ENCODE peak calls at places on chromosomes 16 and 17, in eight cellular contexts. C, B, S, I, H, K, V and J are unnamed samples.

GRCh38 chr17:38896373-38896954 is 26.6 kb downstream of the LASP1 start:
- DNase-seq in H (no peak), I (no peak), C (no peak), B (no peak), K (no peak), V (no peak), S (peak; percentile 78), J (peak; percentile 28)

GRCh38 chr16:20614201-20615141 is 38.3 kb upstream of the ACSM2B start:
- DNase-seq in S (no peak), K (no peak), C (no peak), B (no peak), I (no peak), V (no peak), H (no peak), J (no peak)

GRCh38 chr17:57107498-57108101 is 22.6 kb downstream of the AKAP1 start:
- DNase-seq in H (no peak), B (peak; percentile 80), I (no peak), K (no peak), S (no peak), V (no peak), C (no peak), J (peak; percentile 57)

GRCh38 chr17:16923097-16923903 is 48.6 kb downstream of the TNFRSF13B start:
- DNase-seq in S (peak; percentile 65), K (no peak), V (no peak), B (no peak), I (no peak), H (no peak), C (no peak), J (no peak)

GRCh38 chr16:85490407-85490806 is 122.7 kb upstream of the GSE1 start:
- DNase-seq in C (no peak), B (no peak), I (no peak), K (no peak), H (no peak), S (no peak), V (no peak), J (no peak)

GRCh38 chr16:18948372-18949020 is 22.3 kb upstream of the SMG1 start:
- DNase-seq in H (no peak), C (no peak), S (no peak), B (no peak), I (no peak), K (no peak), V (no peak), J (no peak)

GRCh38 chr16:83981799-83982198 is 13.8 kb downstream of the NECAB2 start:
- DNase-seq in B (no peak), V (no peak), K (no peak), H (no peak), S (no peak), C (no peak), I (no peak), J (no peak)

GRCh38 chr17:45127209-45127582 is 5.1 kb downstream of the PLCD3 start:
- DNase-seq in H (no peak), S (no peak), K (no peak), C (no peak), I (no peak), V (no peak), B (peak; percentile 72), J (no peak)

GRCh38 chr17:39643271-39643670 is 6.3 kb downstream of the STARD3 start:
- DNase-seq in B (no peak), I (no peak), S (no peak), H (no peak), K (no peak), C (no peak), V (no peak), J (peak; percentile 44)

GRCh38 chr17:65183736-65184135 is 46.6 kb downstream of the RGS9 start:
- DNase-seq in H (no peak), I (no peak), C (no peak), K (no peak), B (no peak), V (no peak), S (no peak), J (no peak)

GRCh38 chr16:66416981-66417700 is 10.0 kb upstream of the BEAN1 start:
- DNase-seq in C (no peak), H (peak; percentile 70), K (no peak), B (peak; percentile 12), I (no peak), S (no peak), V (no peak), J (peak; percentile 27)

GRCh38 chr17:33013596-33014375 is 22.1 kb downstream of the SPACA3 start:
- DNase-seq in V (no peak), C (no peak), B (no peak), S (no peak), I (no peak), K (no peak), H (no peak), J (no peak)

GRCh38 chr16:27781195-27781524 is 231.2 kb downstream of the KATNIP start:
- DNase-seq in K (no peak), C (no peak), H (no peak), S (peak; percentile 58), V (no peak), B (no peak), I (no peak), J (no peak)

GRCh38 chr17:20211246-20211645 is 202.1 kb downstream of the SPECC1 start:
- DNase-seq in K (no peak), S (no peak), V (no peak), C (no peak), H (no peak), B (peak; percentile 10), I (no peak), J (no peak)

GRCh38 chr16:50302472-50303005 is 36.2 kb downstream of the ADCY7 start:
- DNase-seq in C (no peak), K (no peak), B (no peak), V (no peak), S (no peak), I (no peak), H (no peak), J (peak; percentile 30)

GRCh38 chr16:79721186-79721745 is 120.7 kb upstream of the MAF start:
- DNase-seq in C (no peak), I (no peak), K (no peak), H (no peak), S (no peak), V (no peak), B (peak; percentile 43), J (no peak)

GRCh38 chr17:5226940-5227878 is 7.5 kb downstream of the SCIMP start:
- DNase-seq in H (no peak), B (no peak), S (peak; percentile 87), V (no peak), I (no peak), C (peak; percentile 89), K (no peak), J (no peak)

GRCh38 chr17:37483311-37484039 is 6.2 kb upstream of the DUSP14 start:
- DNase-seq in I (no peak), S (no peak), C (no peak), B (no peak), K (no peak), H (peak; percentile 87), V (no peak), J (peak; percentile 27)

GRCh38 chr16:18803569-18804462 is 2.5 kb upstream of the ARL6IP1 start:
- DNase-seq in V (no peak), B (no peak), H (peak; percentile 19), K (no peak), I (no peak), C (no peak), S (no peak), J (peak; percentile 59)

GRCh38 chr16:51225902-51226301 is 74.8 kb upstream of the SALL1 start:
- DNase-seq in B (no peak), S (no peak), H (no peak), V (no peak), K (no peak), I (no peak), C (no peak), J (no peak)

GRCh38 chr17:80870401-80870800 is 121.2 kb upstream of the CHMP6 start:
- DNase-seq in S (peak; percentile 40), C (no peak), I (no peak), B (no peak), H (no peak), K (no peak), V (no peak), J (peak; percentile 48)

GRCh38 chr17:43719578-43719977 is 39.0 kb downstream of the SOST start:
- DNase-seq in C (no peak), S (no peak), V (no peak), H (no peak), K (no peak), B (no peak), I (no peak), J (peak; percentile 33)

GRCh38 chr16:88928405-88929375 is 48.3 kb downstream of the CBFA2T3 start:
- DNase-seq in S (no peak), V (no peak), B (peak; percentile 42), C (no peak), K (no peak), I (no peak), H (no peak), J (no peak)

GRCh38 chr17:13917635-13918034 is 151.7 kb upstream of the COX10 start:
- DNase-seq in H (no peak), B (no peak), I (no peak), S (no peak), C (no peak), V (no peak), K (no peak), J (peak; percentile 29)

GRCh38 chr16:22670044-22670536 is 143.9 kb upstream of the HS3ST2 start:
- DNase-seq in K (peak; percentile 4), S (no peak), I (no peak), V (no peak), B (no peak), H (no peak), C (no peak), J (no peak)

GRCh38 chr16:79451196-79451816 is 149.2 kb downstream of the MAF start:
- DNase-seq in B (no peak), V (peak; percentile 28), H (no peak), I (no peak), C (peak; percentile 49), S (no peak), K (peak; percentile 9), J (peak; percentile 88)

GRCh38 chr17:31830971-31831755 is 27.9 kb downstream of the COPRS start:
- DNase-seq in B (no peak), H (no peak), S (no peak), V (peak; percentile 44), K (no peak), I (no peak), C (no peak), J (peak; percentile 31)

GRCh38 chr17:61221597-61222471 is 177.8 kb upstream of the TBX2 start:
- DNase-seq in S (no peak), K (peak; percentile 51), I (peak; percentile 38), V (no peak), B (no peak), H (no peak), C (no peak), J (no peak)

GRCh38 chr17:81309859-81310839 is 15.0 kb upstream of the SLC38A10 start:
- DNase-seq in I (no peak), S (no peak), K (no peak), B (no peak), V (no peak), C (no peak), H (no peak), J (no peak)

GRCh38 chr17:60065867-60066266 is 12.9 kb downstream of the HEATR6 start:
- DNase-seq in V (no peak), S (no peak), B (no peak), I (no peak), C (no peak), H (no peak), K (no peak), J (no peak)